ENCODE peak calls at places on chromosomes 16 and 17, in five cellular contexts. J is GOT3, M is substantia nigra, F is fibroblast of the conjunctiva, O is lower leg skin. D is an unnamed sample.

GRCh38 chr17:66573078-66573477 is 261.8 kb upstream of the CACNG5 start:
- DNase-seq in J (no peak), M (no peak), F (no peak), O (no peak), D (peak)

GRCh38 chr17:40364121-40364861 is at the start of gene GJD3:
- DNase-seq in J (no peak), M (no peak), F (no peak), O (no peak), D (peak)

GRCh38 chr17:57565119-57565635 is 179.9 kb downstream of the CCDC182 start:
- DNase-seq in J (no peak), M (no peak), F (no peak), O (no peak), D (no peak)

GRCh38 chr17:16446338-16446983 is 31.1 kb downstream of the TRPV2 start:
- DNase-seq in J (no peak), M (no peak), F (no peak), O (no peak), D (peak)

GRCh38 chr17:80791758-80792284 is 199.8 kb upstream of the CHMP6 start:
- DNase-seq in J (peak), M (peak), F (peak), O (peak), D (no peak)

GRCh38 chr16:86286991-86287640 is 223.2 kb upstream of the FOXF1 start:
- DNase-seq in J (no peak), M (no peak), F (no peak), O (peak), D (peak)

GRCh38 chr16:31487720-31488629 is 5.1 kb downstream of the SLC5A2 start:
- DNase-seq in J (no peak), M (no peak), F (no peak), O (no peak), D (peak)

GRCh38 chr16:81973737-81974136 is 37.5 kb downstream of the SDR42E1 start:
- DNase-seq in J (no peak), M (no peak), F (no peak), O (no peak), D (peak)

GRCh38 chr16:57266531-57267268 is 17.8 kb downstream of the PLLP start:
- DNase-seq in J (no peak), M (no peak), F (no peak), O (no peak), D (no peak)

GRCh38 chr17:10631048-10631700 is 25.9 kb downstream of the MYH3 start:
- DNase-seq in J (no peak), M (no peak), F (no peak), O (no peak), D (peak)

D was measured in H9.